ENCODE peak calls at places on chromosomes 16 and 17, in seven cellular contexts. Z is uterus, R is testis, M is mucosa of descending colon, K is small intestine, V is PC-9, W is OCI-LY7. C is an unnamed sample. For H3K36me3, the result is how much of the 10 kb centered on the place peaks cover.

GRCh38 chr17:4249452-4250029 is 14.2 kb downstream of the ANKFY1 start:
- DNase-seq in Z (no peak), R (no peak), M (no peak), K (peak), V (no peak), W (peak), C (peak)

GRCh38 chr17:74008196-74008595 is 195.3 kb upstream of the RPL38 start:
- DNase-seq in Z (no peak), R (no peak), M (no peak), K (no peak), V (no peak), W (peak), C (peak)

GRCh38 chr16:49858200-49859129 is 2.6 kb upstream of the ZNF423 start:
- DNase-seq in Z (peak), R (peak), M (peak), K (no peak), V (no peak), W (no peak), C (peak)

GRCh38 chr16:49467540-49468372 is 94.2 kb downstream of the C16orf78 start:
- DNase-seq in Z (no peak), R (no peak), M (no peak), K (no peak), V (no peak), W (no peak), C (no peak)

GRCh38 chr17:64278614-64279013 is 15.6 kb upstream of the TEX2 start:
- DNase-seq in Z (no peak), R (no peak), M (no peak), K (no peak), V (no peak), W (peak), C (no peak)

GRCh38 chr17:41444186-41444585 is 3.4 kb upstream of the KRT38 start:
- DNase-seq in Z (no peak), R (no peak), M (no peak), K (no peak), V (no peak), W (no peak), C (no peak)

GRCh38 chr16:89320717-89321501 is 103.4 kb downstream of the ZNF778 start:
- DNase-seq in Z (no peak), R (peak), M (peak), K (peak), V (peak), W (no peak), C (peak)

GRCh38 chr17:79587421-79587820 is 23.4 kb downstream of the RBFOX3 start:
- DNase-seq in Z (no peak), R (no peak), M (no peak), K (no peak), V (no peak), W (no peak), C (no peak)

GRCh38 chr16:426906-427249 is 1.4 kb downstream of the RAB11FIP3 start:
- DNase-seq in Z (no peak), R (peak), M (no peak), K (no peak), V (no peak), W (peak), C (no peak)

GRCh38 chr17:8142158-8142886 is 9.9 kb downstream of the PER1 start:
- DNase-seq in Z (no peak), R (no peak), M (peak), K (no peak), V (no peak), W (no peak), C (no peak)

GRCh38 chr17:1783271-1783670 is 21.4 kb downstream of the SERPINF1 start:
- DNase-seq in Z (peak), R (peak), M (peak), K (no peak), V (no peak), W (no peak), C (no peak)

GRCh38 chr16:2210386-2211365 is at the start of gene BRICD5:
- DNase-seq in Z (no peak), R (peak), M (no peak), K (no peak), V (no peak), W (no peak), C (no peak)

GRCh38 chr17:8904201-8904600 is 36.7 kb upstream of the PIK3R6 start:
- DNase-seq in Z (no peak), R (no peak), M (no peak), K (no peak), V (no peak), W (no peak), C (no peak)

GRCh38 chr17:64938925-64939474 is 19.7 kb upstream of the LRRC37A3 start:
- DNase-seq in Z (no peak), R (peak), M (no peak), K (peak), V (peak), W (peak), C (peak)

GRCh38 chr17:17306181-17306580 is 3.0 kb downstream of the NT5M start:
- DNase-seq in Z (no peak), R (no peak), M (no peak), K (no peak), V (no peak), W (no peak), C (no peak)

GRCh38 chr16:23400387-23400930 is 52.5 kb downstream of the COG7 start:
- DNase-seq in Z (no peak), R (no peak), M (no peak), K (no peak), V (no peak), W (no peak), C (no peak)

GRCh38 chr16:23402100-23402499 is 50.9 kb downstream of the COG7 start:
- DNase-seq in Z (no peak), R (no peak), M (no peak), K (no peak), V (no peak), W (no peak), C (no peak)

GRCh38 chr16:23406546-23407240 is 46.3 kb downstream of the COG7 start:
- DNase-seq in Z (no peak), R (no peak), M (no peak), K (no peak), V (no peak), W (no peak), C (no peak)

GRCh38 chr16:23401142-23401541 is 51.8 kb downstream of the COG7 start:
- DNase-seq in Z (no peak), R (no peak), M (no peak), K (no peak), V (no peak), W (no peak), C (no peak)

GRCh38 chr16:23403547-23403946 is 49.4 kb downstream of the COG7 start:
- DNase-seq in Z (no peak), R (no peak), M (no peak), K (no peak), V (no peak), W (no peak), C (no peak)
- H3K36me3 ChIP-seq in Z (under half), R (under half), M (under half), K (under half), V (under half), W (under half), C (under half)

GRCh38 chr17:44934745-44935105 is 12.8 kb downstream of the KIF18B start:
- DNase-seq in Z (no peak), R (no peak), M (no peak), K (no peak), V (no peak), W (no peak), C (no peak)
- H3K36me3 ChIP-seq in Z (under half), R (under half), M (under half), K (under half), V (under half), W (half or more), C (under half)

DNA sequence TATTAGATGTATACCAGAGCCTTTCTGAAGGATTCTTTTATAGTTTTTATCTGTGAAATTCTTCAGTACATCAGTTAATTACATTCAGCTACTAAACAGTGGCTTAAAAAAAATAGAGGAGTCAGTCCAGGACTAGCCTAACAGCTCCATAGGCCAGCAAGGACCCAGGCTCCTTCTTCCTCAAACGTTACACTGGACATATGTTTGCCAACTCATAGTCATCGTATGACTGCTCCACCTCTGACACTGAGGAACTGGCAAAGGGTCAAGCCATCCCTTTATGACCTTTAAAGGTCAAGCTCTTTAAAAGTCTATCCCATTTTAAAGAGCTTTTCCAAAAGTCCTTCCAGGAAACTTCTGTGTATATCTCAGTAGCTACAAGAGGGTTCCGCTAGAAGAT is 36.6 kb downstream of the PHLPP2 start:
- DNase-seq in Z (no peak), R (no peak), M (no peak), K (no peak), V (no peak), W (no peak), C (no peak)
- H3K36me3 ChIP-seq in Z (under half), R (under half), M (under half), K (under half), V (under half), W (under half), C (under half)

GRCh38 chr16:4752351-4753100 is 14.4 kb downstream of the ZNF500 start:
- DNase-seq in Z (no peak), R (no peak), M (no peak), K (no peak), V (no peak), W (no peak), C (no peak)

GRCh38 chr16:4755687-4756086 is 11.3 kb downstream of the ZNF500 start:
- DNase-seq in Z (no peak), R (no peak), M (no peak), K (no peak), V (no peak), W (no peak), C (no peak)

GRCh38 chr16:4753227-4753626 is 13.7 kb downstream of the ZNF500 start:
- DNase-seq in Z (no peak), R (no peak), M (no peak), K (no peak), V (no peak), W (no peak), C (no peak)

GRCh38 chr16:4750896-4751295 is 16.1 kb downstream of the ZNF500 start:
- DNase-seq in Z (no peak), R (no peak), M (no peak), K (no peak), V (no peak), W (no peak), C (no peak)

DNA sequence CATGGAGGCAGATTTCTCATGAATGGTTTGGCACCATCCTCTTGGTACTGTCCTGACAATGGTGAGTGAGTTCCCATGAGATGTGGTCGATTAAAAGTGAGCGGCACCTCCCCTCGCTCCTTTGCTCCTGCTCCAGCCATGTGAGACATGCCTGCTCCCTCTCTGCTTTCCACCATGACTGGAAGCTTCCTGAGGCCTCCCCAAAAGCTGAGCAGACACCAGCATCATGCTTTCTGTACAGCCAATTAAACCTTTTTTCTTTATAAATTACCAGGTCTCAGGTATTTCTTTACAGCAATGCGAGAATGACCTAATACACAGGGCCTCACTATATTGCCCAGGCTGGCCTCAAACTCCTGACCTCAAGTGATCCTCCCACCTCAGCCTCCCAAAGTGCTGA is 12.1 kb downstream of the ZNF500 start:
- DNase-seq in Z (no peak), R (no peak), M (no peak), K (no peak), V (no peak), W (no peak), C (no peak)
- H3K36me3 ChIP-seq in Z (under half), R (under half), M (under half), K (under half), V (under half), W (half or more), C (under half)

DNA sequence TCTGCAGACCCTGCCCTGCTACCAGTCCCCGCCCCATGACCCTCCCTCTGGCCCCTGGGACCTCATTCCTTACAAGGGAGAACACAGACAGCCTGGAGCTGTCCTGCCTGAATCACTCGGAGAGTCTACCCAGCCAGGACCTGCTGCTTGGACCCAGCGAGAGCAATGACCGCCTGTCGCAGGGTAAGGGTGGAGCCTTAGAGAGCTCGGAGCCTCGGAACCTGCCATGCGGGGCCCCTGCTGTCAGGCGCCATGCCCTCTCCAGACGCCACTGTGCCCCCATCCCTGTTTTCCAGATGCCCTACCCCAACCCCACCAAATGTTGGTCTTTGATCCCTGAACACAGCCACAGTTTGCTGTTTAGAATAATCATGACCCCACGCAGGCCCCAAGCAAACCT is 5.6 kb downstream of the SH2B1 start:
- DNase-seq in Z (no peak), R (no peak), M (no peak), K (no peak), V (no peak), W (no peak), C (no peak)
- H3K36me3 ChIP-seq in Z (under half), R (under half), M (under half), K (under half), V (under half), W (half or more), C (under half)